ENCODE peak calls at places on chromosomes 4 and X, in four cellular contexts. G is IMR-90, T is H1, R is mesenchymal stem cell. P is an unnamed sample.

GRCh38 chr4:102500371-102501175 is 586 bp upstream of the NFKB1 start:
- DNase-seq in G (peak; percentile 61), T (no peak), R (peak; percentile 67), P (peak; percentile 11)

GRCh38 chr4:53365121-53365485 is 758 bp downstream of the SCFD2 start:
- DNase-seq in G (peak; percentile 27), T (no peak), R (peak; percentile 41), P (no peak)

GRCh38 chr4:114264877-114265291 is 285.4 kb upstream of the ARSJ start:
- DNase-seq in G (peak; percentile 63), T (no peak), R (no peak), P (no peak)

GRCh38 chrX:109732780-109733657 is at the start of gene ACSL4:
- DNase-seq in G (peak; percentile 75), T (peak; percentile 82), R (peak; percentile 87), P (peak; percentile 73)

GRCh38 chr4:99087887-99088484 is 602 bp downstream of the ADH5 start:
- DNase-seq in G (peak; percentile 79), T (no peak), R (peak; percentile 85), P (no peak)

GRCh38 chrX:22686138-22686541 is 313.6 kb upstream of the DDX53 start:
- DNase-seq in G (peak; percentile 73), T (no peak), R (peak; percentile 13), P (no peak)

GRCh38 chrX:19382500-19383145 is 38.9 kb downstream of the PDHA1 start:
- DNase-seq in G (peak; percentile 32), T (peak; percentile 77), R (peak; percentile 33), P (peak; percentile 27)

GRCh38 chr4:8329560-8329858 is 60.0 kb downstream of the HTRA3 start:
- DNase-seq in G (no peak), T (no peak), R (no peak), P (no peak)

GRCh38 chr4:42750091-42750490 is 93.2 kb upstream of the ATP8A1 start:
- DNase-seq in G (no peak), T (no peak), R (no peak), P (no peak)

GRCh38 chrX:149131780-149132179 is 373.3 kb downstream of the IDS start:
- DNase-seq in G (no peak), T (no peak), R (peak; percentile 8), P (no peak)

GRCh38 chrX:136146614-136147319 is 566 bp upstream of the FHL1 start:
- DNase-seq in G (no peak), T (peak; percentile 51), R (peak; percentile 22), P (no peak)

GRCh38 chr4:141027421-141027820 is 105.8 kb downstream of the RNF150 start:
- DNase-seq in G (peak; percentile 45), T (no peak), R (peak; percentile 32), P (no peak)

GRCh38 chr4:72895408-72895807 is 174.1 kb downstream of the COX18 start:
- DNase-seq in G (no peak), T (no peak), R (no peak), P (peak; percentile 29)
- H3K14ac ChIP-seq in G (no peak overlapping the region), T (no peak overlapping the region), R (no peak overlapping the region), P (no peak overlapping the region)

DNA sequence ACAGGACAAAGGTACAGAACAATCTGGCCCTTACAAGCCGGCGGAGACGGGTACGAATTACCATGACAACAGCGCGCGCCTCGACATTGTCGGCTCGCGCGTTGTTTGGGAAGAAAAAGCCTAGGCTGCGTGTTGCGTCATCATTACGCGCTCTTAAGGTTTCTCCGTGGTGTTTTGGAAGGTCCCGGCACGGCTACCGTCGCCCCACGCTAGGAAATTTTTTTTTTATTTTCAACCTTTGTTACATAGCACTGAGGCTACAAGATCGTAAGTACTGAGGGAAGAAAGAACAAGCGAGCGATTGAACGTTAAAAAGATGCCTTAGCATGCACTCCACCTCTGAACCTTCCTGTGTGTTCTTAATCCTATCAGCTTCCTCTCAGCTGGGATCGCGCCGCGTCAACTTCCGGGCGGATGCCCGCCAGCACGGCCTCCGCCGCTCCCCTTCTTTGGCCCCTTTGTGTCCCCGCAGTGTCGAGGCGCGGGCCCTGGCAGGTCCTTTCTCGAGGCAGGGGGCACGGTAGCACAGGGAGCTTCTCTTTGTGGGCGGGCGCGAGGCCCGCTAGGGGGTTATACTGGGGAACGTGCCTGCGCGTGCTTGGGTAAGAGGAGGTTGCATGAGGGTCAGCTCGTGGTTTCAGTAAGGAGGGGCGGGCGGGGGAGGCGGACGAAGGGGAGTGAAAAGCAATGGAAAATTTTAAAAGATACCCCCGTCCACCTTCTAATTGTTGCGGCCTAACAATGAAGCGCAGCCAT is at the start of gene SMARCAD1:
- DNase-seq in G (peak; percentile 97), T (peak; percentile 88), R (peak; percentile 97), P (peak; percentile 94)
- H3K14ac ChIP-seq in G (peak within 1 kb of the TSS; percentile 100), T (no peak within 1 kb of the TSS), R (no peak within 1 kb of the TSS), P (no peak within 1 kb of the TSS)

DNA sequence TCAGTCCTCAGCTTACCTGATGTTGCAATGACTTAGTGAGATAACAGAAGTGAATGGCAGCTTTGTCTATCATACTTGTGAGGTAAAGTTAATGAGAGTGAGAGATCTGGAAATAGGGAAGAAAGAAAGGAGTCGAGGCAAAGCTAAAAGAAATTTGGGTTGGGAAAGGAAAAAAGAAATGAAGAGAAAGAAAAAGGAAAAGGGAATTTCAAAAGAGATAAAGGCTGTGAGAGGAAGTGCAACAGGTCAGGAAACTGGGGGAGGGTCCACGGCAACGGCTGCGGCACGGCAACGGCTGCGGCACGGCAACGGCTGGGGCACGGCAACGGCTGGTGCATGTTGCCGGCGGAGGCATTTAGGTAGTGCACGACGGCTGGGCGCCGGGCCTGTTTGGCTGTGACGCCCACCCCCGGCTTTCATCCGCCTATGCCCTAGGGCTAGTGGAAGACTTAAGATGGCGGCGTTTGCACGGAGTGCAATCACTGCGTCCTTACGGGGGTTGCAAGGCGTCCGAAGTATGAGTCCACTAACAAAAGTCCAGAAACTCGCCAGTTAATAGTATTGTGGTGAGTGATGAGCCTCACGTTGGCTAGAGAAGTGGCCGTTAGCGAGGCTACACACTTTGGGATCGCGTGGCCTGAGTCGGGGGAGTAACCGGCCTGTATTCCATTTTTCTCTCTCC is 359.9 kb upstream of the ZCCHC13 start:
- DNase-seq in G (peak; percentile 91), T (peak; percentile 80), R (peak; percentile 86), P (peak; percentile 59)
- H3K14ac ChIP-seq in G (peak overlapping the region; percentile 95), T (no peak overlapping the region), R (no peak overlapping the region), P (no peak overlapping the region)

GRCh38 chr4:168636040-168636439 is 139.2 kb downstream of the PALLD start:
- DNase-seq in G (no peak), T (no peak), R (no peak), P (no peak)

GRCh38 chr4:168634276-168634802 is 137.5 kb downstream of the PALLD start:
- DNase-seq in G (peak; percentile 92), T (no peak), R (peak; percentile 96), P (peak; percentile 20)

GRCh38 chr4:168633474-168633873 is 136.6 kb downstream of the PALLD start:
- DNase-seq in G (no peak), T (no peak), R (peak; percentile 67), P (no peak)

GRCh38 chr4:168637872-168638756 is 141.3 kb downstream of the PALLD start:
- DNase-seq in G (peak; percentile 78), T (no peak), R (peak; percentile 33), P (no peak)

DNA sequence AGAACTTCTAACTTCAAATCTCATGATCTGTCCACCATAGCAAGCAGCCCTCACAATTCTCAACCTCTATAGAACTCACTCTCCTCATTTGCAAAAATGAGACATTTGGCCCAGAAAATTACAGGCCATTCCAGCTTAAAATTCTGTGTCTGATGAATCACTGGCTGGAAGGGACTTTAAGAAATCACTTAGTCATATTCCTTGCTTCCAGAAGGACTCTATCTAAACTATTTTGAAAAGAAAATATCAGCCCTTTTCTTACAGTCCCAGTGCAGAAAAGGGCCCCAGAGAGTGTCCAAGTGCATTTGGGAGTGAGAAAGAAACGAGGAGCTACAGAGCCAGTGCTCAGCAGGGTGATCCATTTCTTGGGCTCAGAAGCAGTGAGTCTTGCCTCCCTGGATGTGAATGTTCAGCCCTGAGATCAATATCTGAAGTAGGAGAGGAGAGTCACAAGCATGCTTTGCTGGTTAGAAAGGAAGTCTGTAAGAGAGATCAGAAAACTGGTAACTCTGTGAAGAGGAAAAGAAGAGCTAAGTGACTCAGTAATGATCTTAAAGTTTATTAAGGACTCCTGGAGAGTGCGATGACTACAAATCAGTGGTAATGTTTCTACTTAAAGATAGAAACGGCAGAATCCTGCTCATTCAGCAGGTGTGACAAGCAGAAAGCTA is 139.8 kb downstream of the PALLD start:
- DNase-seq in G (peak; percentile 88), T (no peak), R (peak; percentile 84), P (no peak)
- H3K14ac ChIP-seq in G (peak overlapping the region; percentile 90), T (no peak overlapping the region), R (no peak overlapping the region), P (no peak overlapping the region)

GRCh38 chrX:39689374-39690104 is 408.2 kb downstream of the BCOR start:
- DNase-seq in G (no peak), T (peak; percentile 46), R (no peak), P (no peak)
- H3K14ac ChIP-seq in G (no peak overlapping the region), T (no peak overlapping the region), R (no peak overlapping the region), P (peak overlapping the region; percentile 21)

DNA sequence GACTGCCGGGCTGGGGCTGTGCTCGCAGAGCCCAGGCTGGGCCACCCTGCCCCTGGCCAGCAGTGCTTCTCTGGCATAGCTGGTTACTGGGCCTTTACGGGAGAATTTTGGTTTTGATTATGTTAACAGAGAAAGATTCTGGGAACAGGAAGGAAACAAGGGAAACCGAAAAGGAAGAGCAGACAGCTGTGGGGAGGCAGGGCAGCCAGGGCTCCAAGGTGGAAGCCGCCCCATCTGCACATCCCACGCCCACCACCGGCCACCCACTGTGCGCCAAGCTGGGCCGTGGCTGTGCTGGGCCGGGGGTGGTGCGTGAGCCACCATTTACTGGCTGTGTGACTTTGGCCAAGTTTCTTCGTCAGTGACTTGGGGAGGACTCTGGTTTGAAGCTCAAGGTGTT is 20.1 kb downstream of the SH3BP2 start:
- DNase-seq in G (no peak), T (no peak), R (no peak), P (no peak)
- H3K14ac ChIP-seq in G (peak overlapping the region; percentile 52), T (no peak overlapping the region), R (no peak overlapping the region), P (no peak overlapping the region)

DNA sequence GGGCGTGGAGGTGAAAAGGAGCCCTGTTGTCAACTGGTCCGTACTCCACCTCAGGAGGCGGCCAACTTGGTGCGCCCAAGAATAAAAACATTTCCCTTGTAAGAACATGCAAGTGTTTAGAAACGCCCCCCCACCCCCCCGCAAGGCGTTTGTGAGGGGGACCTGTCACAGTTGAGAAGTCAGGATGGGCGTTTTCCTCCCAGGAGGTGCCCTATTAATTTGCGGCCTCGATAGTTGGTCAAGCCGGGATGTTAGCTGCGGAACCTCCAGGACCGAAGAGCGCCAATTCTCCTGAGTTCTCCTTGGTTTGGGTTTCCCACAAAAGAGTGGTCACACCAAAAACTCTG is 651 bp upstream of the SAP30 start:
- DNase-seq in G (no peak), T (peak; percentile 52), R (no peak), P (no peak)
- H3K14ac ChIP-seq in G (peak overlapping the region; percentile 80), T (no peak overlapping the region), R (no peak overlapping the region), P (no peak overlapping the region)

GRCh38 chr4:104975617-104976016 is 171.1 kb upstream of the TET2 start:
- DNase-seq in G (no peak), T (no peak), R (no peak), P (no peak)

GRCh38 chr4:104983615-104984179 is 163.0 kb upstream of the TET2 start:
- DNase-seq in G (no peak), T (no peak), R (no peak), P (no peak)

GRCh38 chr4:104973708-104974107 is 173.0 kb upstream of the TET2 start:
- DNase-seq in G (no peak), T (no peak), R (no peak), P (no peak)

GRCh38 chr4:104976258-104976657 is 170.4 kb upstream of the TET2 start:
- DNase-seq in G (no peak), T (no peak), R (no peak), P (no peak)

GRCh38 chr4:104979083-104979760 is 167.5 kb upstream of the TET2 start:
- DNase-seq in G (no peak), T (no peak), R (no peak), P (no peak)
- H3K14ac ChIP-seq in G (no peak overlapping the region), T (no peak overlapping the region), R (no peak overlapping the region), P (no peak overlapping the region)

P was measured in neuronal stem cell.